ENCODE peak calls at places on chromosomes 12 and 14, in nine cellular contexts. V is tibial nerve, M is testis, I is heart left ventricle, B is stomach, S is breast epithelium, L is transverse colon, Y is HepG2, R is right lobe of liver. D is an unnamed sample.

GRCh38 chr12:104751594-104751993 is 206.5 kb downstream of the SLC41A2 start:
- DNase-seq in V (no peak), M (no peak), I (no peak), B (no peak), S (no peak), L (no peak), Y (no peak), R (no peak), D (no peak)

GRCh38 chr12:93109794-93110203 is 180.7 kb upstream of the EEA1 start:
- DNase-seq in V (no peak), M (no peak), I (no peak), B (no peak), S (no peak), L (no peak), Y (no peak), R (no peak), D (no peak)

GRCh38 chr12:121154793-121155375 is 22.2 kb downstream of the P2RX7 start:
- DNase-seq in V (no peak), M (no peak), I (no peak), B (no peak), S (no peak), L (no peak), Y (no peak), R (no peak), D (no peak)

GRCh38 chr12:85186236-85186635 is 93.8 kb upstream of the ALX1 start:
- DNase-seq in V (no peak), M (no peak), I (no peak), B (no peak), S (no peak), L (no peak), Y (no peak), R (no peak), D (no peak)

GRCh38 chr14:100293497-100294212 is 12.6 kb downstream of the SLC25A29 start:
- DNase-seq in V (no peak), M (no peak), I (no peak), B (no peak), S (no peak), L (peak; percentile 4), Y (no peak), R (peak; percentile 31), D (no peak)

GRCh38 chr14:61282746-61283145 is 1.6 kb upstream of the TMEM30B start:
- DNase-seq in V (no peak), M (no peak), I (no peak), B (no peak), S (no peak), L (no peak), Y (no peak), R (no peak), D (no peak)

GRCh38 chr12:62522984-62523383 is 56.4 kb downstream of the MON2 start:
- DNase-seq in V (no peak), M (no peak), I (no peak), B (no peak), S (no peak), L (no peak), Y (no peak), R (no peak), D (no peak)

GRCh38 chr12:1022032-1022970 is 31.3 kb downstream of the ERC1 start:
- DNase-seq in V (no peak), M (no peak), I (no peak), B (no peak), S (no peak), L (no peak), Y (no peak), R (no peak), D (no peak)

GRCh38 chr14:92247347-92247746 is 75.6 kb upstream of the SLC24A4 start:
- DNase-seq in V (no peak), M (no peak), I (no peak), B (no peak), S (no peak), L (no peak), Y (no peak), R (no peak), D (no peak)

GRCh38 chr14:92248638-92249037 is 74.3 kb upstream of the SLC24A4 start:
- DNase-seq in V (no peak), M (no peak), I (no peak), B (no peak), S (no peak), L (no peak), Y (no peak), R (no peak), D (no peak)

GRCh38 chr14:92247937-92248336 is 75.0 kb upstream of the SLC24A4 start:
- DNase-seq in V (no peak), M (no peak), I (no peak), B (no peak), S (no peak), L (no peak), Y (no peak), R (no peak), D (no peak)

GRCh38 chr14:92241966-92242365 is 81.0 kb upstream of the SLC24A4 start:
- DNase-seq in V (no peak), M (no peak), I (no peak), B (no peak), S (no peak), L (no peak), Y (no peak), R (no peak), D (no peak)

DNA sequence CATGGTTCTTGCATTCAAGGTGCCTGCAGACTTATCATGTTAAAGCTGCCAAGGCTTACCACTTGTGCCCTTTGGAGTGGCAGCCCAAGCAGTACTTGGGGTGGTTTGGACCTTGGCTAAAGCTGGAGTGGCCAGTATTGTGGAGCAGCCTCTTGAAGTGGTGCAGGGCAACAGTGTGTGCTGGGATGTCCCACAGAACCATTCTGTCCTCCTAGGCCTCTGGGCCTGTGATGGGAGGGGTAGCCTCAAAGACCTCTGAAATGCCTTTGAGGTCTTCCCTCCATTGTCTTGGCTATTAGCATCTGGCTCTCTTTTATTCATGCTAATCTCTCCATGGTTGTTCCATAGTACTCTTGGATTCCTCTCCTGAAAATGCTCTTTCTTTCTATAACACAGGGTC is 78.2 kb upstream of the SLC24A4 start:
- DNase-seq in V (no peak), M (no peak), I (no peak), B (no peak), S (no peak), L (no peak), Y (no peak), R (no peak), D (no peak)
- H3K9me3 ChIP-seq in V (no peaks in the 10 kb centered on the region), M (no peaks in the 10 kb centered on the region), I (peaks cover 6% of the 10 kb centered on the region), B (peaks cover 18% of the 10 kb centered on the region), S (peaks cover 11% of the 10 kb centered on the region), L (peaks cover 9% of the 10 kb centered on the region), Y (peaks cover 23% of the 10 kb centered on the region), R (no peaks in the 10 kb centered on the region), D (no peaks in the 10 kb centered on the region)

GRCh38 chr12:95207407-95207806 is 9.9 kb downstream of the FGD6 start:
- DNase-seq in V (no peak), M (no peak), I (no peak), B (no peak), S (no peak), L (no peak), Y (no peak), R (no peak), D (no peak)

GRCh38 chr12:95206916-95207315 is 10.4 kb downstream of the FGD6 start:
- DNase-seq in V (no peak), M (no peak), I (no peak), B (no peak), S (no peak), L (no peak), Y (no peak), R (no peak), D (no peak)

GRCh38 chr12:95205685-95206084 is 11.6 kb downstream of the FGD6 start:
- DNase-seq in V (peak; percentile 41), M (peak; percentile 24), I (no peak), B (no peak), S (peak; percentile 40), L (no peak), Y (no peak), R (no peak), D (peak; percentile 16)

GRCh38 chr12:95205016-95205415 is 12.3 kb downstream of the FGD6 start:
- DNase-seq in V (no peak), M (no peak), I (no peak), B (no peak), S (no peak), L (no peak), Y (no peak), R (no peak), D (no peak)

DNA sequence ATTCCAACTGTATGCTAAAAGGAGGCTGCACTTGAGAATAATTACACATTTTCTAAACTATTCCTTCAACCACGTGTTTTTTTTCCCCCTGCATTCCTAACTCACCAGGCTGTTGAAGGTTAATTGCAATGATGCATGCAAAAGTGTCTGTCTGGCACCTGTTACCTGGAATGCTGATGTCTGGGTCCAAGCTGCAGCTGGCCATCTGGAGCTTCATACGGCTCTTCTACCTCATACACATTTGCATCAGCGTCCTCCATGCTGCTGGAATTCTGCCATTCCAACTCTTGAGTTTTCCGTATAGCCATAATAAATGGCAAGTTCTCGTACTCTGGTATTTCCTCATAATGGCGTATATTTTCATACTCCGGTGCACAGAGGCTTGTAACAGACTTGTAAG is 8.6 kb downstream of the FGD6 start:
- DNase-seq in V (no peak), M (no peak), I (no peak), B (no peak), S (no peak), L (no peak), Y (no peak), R (no peak), D (no peak)
- TF ChIP-seq POLR2A in V (no peak), M (no peak), I (no peak), B (no peak), S (no peak), L (no peak), Y (no peak), R (no peak), D (no peak)

DNA sequence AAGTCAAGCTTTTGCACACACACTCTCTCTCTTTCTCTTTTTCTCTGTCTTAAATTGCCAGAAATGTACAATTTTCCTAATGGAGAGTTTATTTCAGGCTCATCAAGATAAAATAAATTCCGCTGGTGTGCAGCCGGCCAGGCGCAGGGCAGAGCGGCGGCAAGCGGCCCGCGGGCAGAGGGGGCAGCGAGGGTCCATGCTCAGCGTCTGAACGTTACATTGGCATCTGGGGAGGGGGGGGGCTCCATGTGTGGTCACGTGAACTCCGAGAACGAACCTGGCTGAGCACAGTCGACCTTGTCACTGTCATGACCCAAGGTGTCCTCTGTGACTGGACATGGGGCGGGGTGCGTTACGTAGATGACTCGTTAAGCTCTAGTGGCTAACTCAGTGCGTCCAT is 23.8 kb upstream of the FZD10 start:
- DNase-seq in V (no peak), M (no peak), I (no peak), B (no peak), S (no peak), L (no peak), Y (no peak), R (no peak), D (no peak)
- H3K9me3 ChIP-seq in V (no peaks in the 10 kb centered on the region), M (no peaks in the 10 kb centered on the region), I (no peaks in the 10 kb centered on the region), B (no peaks in the 10 kb centered on the region), S (no peaks in the 10 kb centered on the region), L (no peaks in the 10 kb centered on the region), Y (no peaks in the 10 kb centered on the region), R (no peaks in the 10 kb centered on the region), D (no peaks in the 10 kb centered on the region)

GRCh38 chr12:53501615-53502181 is 615 bp downstream of the TARBP2 start:
- DNase-seq in V (no peak), M (no peak), I (no peak), B (no peak), S (no peak), L (no peak), Y (no peak), R (peak; percentile 53), D (no peak)

GRCh38 chr12:53498235-53498630 is 1.0 kb downstream of the MAP3K12 start:
- DNase-seq in V (no peak), M (no peak), I (no peak), B (no peak), S (no peak), L (no peak), Y (no peak), R (peak; percentile 26), D (no peak)

GRCh38 chr12:53500776-53501614 is at the start of gene TARBP2:
- DNase-seq in V (peak; percentile 100), M (peak; percentile 99), I (peak; percentile 98), B (peak; percentile 99), S (peak; percentile 100), L (peak; percentile 99), Y (peak; percentile 99), R (peak; percentile 98), D (peak; percentile 99)

GRCh38 chr12:53499261-53500118 is at the start of gene MAP3K12:
- DNase-seq in V (peak; percentile 68), M (peak; percentile 78), I (peak; percentile 69), B (peak; percentile 48), S (peak; percentile 62), L (peak; percentile 68), Y (no peak), R (peak; percentile 29), D (no peak)

DNA sequence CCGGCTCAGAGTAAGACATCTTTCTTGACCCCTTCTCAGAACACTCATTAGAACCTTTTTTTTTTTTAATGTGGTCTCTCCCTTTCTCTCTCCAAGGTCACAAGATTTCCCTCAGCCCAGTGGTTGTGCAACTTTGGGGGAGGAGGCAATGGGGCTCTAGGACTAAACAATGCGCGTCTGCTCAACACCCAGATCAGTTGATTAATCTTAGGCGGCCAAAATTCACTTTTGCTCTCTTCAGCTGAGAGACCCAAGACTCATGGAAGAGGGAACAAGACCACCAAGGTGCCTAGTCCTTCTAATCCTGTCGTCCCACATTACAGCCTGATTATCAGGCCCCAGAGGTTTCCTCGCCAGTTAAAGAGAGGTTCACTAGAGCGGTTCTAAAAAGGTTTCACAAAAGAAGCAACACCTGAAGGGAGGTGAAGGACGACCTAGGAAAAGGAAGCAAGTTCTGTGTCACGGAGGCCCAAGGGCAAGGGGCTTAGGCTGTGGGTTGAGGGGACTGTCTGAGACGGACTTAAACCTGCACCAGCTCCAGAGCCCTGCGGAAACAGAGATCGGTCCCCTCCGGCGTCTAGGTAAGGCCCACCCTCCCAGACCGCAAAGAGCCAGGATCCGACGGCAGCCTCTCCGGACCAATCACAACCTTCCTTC is 836 bp upstream of the TARBP2 start:
- DNase-seq in V (peak; percentile 91), M (peak; percentile 71), I (peak; percentile 69), B (peak; percentile 50), S (peak; percentile 81), L (peak; percentile 66), Y (peak; percentile 44), R (peak; percentile 59), D (no peak)
- TF ChIP-seq POLR2A in V (peak; percentile 95), M (peak; percentile 62), I (peak; percentile 92), B (no peak), S (peak; percentile 96), L (peak; percentile 98), Y (peak; percentile 90), R (peak; percentile 93), D (peak; percentile 94)

D was measured in prostate gland.